ENCODE peak calls at places on chromosomes 3 and 15, in seven cellular contexts. U is tibial nerve, V is HAP-1, N is GM13977, T is activated T-cell treated with anti-CD3 and anti-CD28 coated beads for 48 hours, I is endodermal cell, W is AG09309. G is an unnamed sample.

GRCh38 chr15:63093486-63094205 is 28.0 kb upstream of the LACTB start:
- DNase-seq in V (peak), W (no peak), N (peak), T (peak), U (peak), I (peak), G (no peak)

GRCh38 chr3:55143336-55143735 is 215.5 kb upstream of the LRTM1 start:
- DNase-seq in U (no peak), I (no peak), N (no peak), V (no peak), T (no peak), W (no peak), G (no peak)

GRCh38 chr3:66831931-66832330 is 166.2 kb upstream of the KBTBD8 start:
- DNase-seq in I (no peak), W (no peak), U (no peak), V (no peak), N (no peak), T (no peak), G (no peak)

GRCh38 chr3:71122641-71123040 is 460.9 kb downstream of the FOXP1 start:
- DNase-seq in N (no peak), V (no peak), W (no peak), T (no peak), I (no peak), U (no peak), G (no peak)

GRCh38 chr3:49671291-49672288 is 2.6 kb upstream of the APEH start:
- DNase-seq in N (peak), W (no peak), T (peak), I (peak), U (no peak), V (peak), G (no peak)

GRCh38 chr3:67297715-67298475 is 299.8 kb downstream of the KBTBD8 start:
- DNase-seq in W (no peak), U (no peak), T (no peak), I (no peak), V (no peak), N (no peak), G (no peak)

GRCh38 chr15:95843241-95843851 is 487.2 kb upstream of the NR2F2 start:
- DNase-seq in W (peak), N (no peak), I (no peak), V (peak), T (no peak), U (peak), G (no peak)

GRCh38 chr3:9732753-9733115 is 1.2 kb downstream of the BRPF1 start:
- DNase-seq in W (no peak), U (no peak), V (no peak), N (no peak), T (no peak), I (peak), G (no peak)

GRCh38 chr15:24933716-24934115 is 21.1 kb upstream of the SNRPN start:
- DNase-seq in I (peak), V (no peak), N (no peak), W (no peak), U (no peak), T (no peak), G (no peak)

GRCh38 chr15:47824185-47824584 is 106.9 kb downstream of the SEMA6D start:
- DNase-seq in V (no peak), N (no peak), W (no peak), I (no peak), T (no peak), U (no peak), G (no peak)

GRCh38 chr15:40333922-40334492 is 6.7 kb downstream of the CCDC9B start:
- DNase-seq in V (no peak), N (peak), T (no peak), W (no peak), I (no peak), U (no peak), G (no peak)

GRCh38 chr3:136984837-136985236 is 27.1 kb downstream of the IL20RB start:
- DNase-seq in I (no peak), N (no peak), T (no peak), V (no peak), U (no peak), W (peak), G (no peak)

GRCh38 chr3:162134571-162134970 is 638.0 kb downstream of the OTOL1 start:
- DNase-seq in T (no peak), I (peak), N (peak), W (no peak), V (no peak), U (no peak), G (no peak)

GRCh38 chr3:15527031-15527459 is 5.5 kb upstream of the COLQ start:
- DNase-seq in N (peak), I (peak), W (no peak), T (no peak), V (peak), U (no peak), G (no peak)

GRCh38 chr15:85504739-85505676 is 124.6 kb downstream of the AKAP13 start:
- DNase-seq in U (no peak), I (peak), V (peak), N (peak), W (peak), T (peak), G (no peak)

GRCh38 chr15:78177447-78177873 is 28.3 kb downstream of the IDH3A start:
- DNase-seq in U (no peak), T (no peak), V (peak), W (no peak), N (peak), I (peak), G (no peak)

GRCh38 chr15:61715082-61715481 is 345.2 kb downstream of the VPS13C start:
- DNase-seq in N (no peak), U (no peak), W (no peak), I (no peak), T (no peak), V (no peak), G (no peak)

GRCh38 chr3:148044141-148044540 is 635.0 kb downstream of the ZIC1 start:
- DNase-seq in W (no peak), T (no peak), V (no peak), I (no peak), N (no peak), U (no peak), G (no peak)

GRCh38 chr3:44184319-44184953 is 57.2 kb upstream of the TOPAZ1 start:
- DNase-seq in N (no peak), T (no peak), I (peak), V (no peak), W (no peak), U (no peak), G (no peak)

GRCh38 chr3:60192297-60193114 is 1058.7 kb downstream of the FHIT start:
- DNase-seq in T (no peak), N (no peak), I (no peak), V (no peak), U (no peak), W (no peak), G (no peak)

GRCh38 chr3:14767245-14767593 is 51.5 kb upstream of the FGD5 start:
- DNase-seq in N (no peak), T (no peak), I (no peak), W (no peak), V (no peak), U (no peak), G (no peak)

GRCh38 chr15:41944313-41944940 is 27.9 kb downstream of the EHD4 start:
- DNase-seq in I (peak), V (no peak), N (no peak), T (no peak), W (peak), U (no peak), G (no peak)

GRCh38 chr3:24101676-24102168 is 156.6 kb downstream of the NR1D2 start:
- DNase-seq in T (no peak), V (peak), N (no peak), W (no peak), I (no peak), U (no peak), G (no peak)

GRCh38 chr3:155407331-155407730 is 113.8 kb upstream of the STRIT1 start:
- DNase-seq in V (no peak), N (no peak), W (no peak), I (no peak), U (no peak), T (no peak), G (no peak)

GRCh38 chr15:76341366-76342045 is 4.9 kb downstream of the ISL2 start:
- DNase-seq in U (no peak), V (no peak), I (peak), T (no peak), W (no peak), N (peak), G (no peak)

GRCh38 chr3:133828576-133829309 is 23.1 kb downstream of the SRPRB start:
- DNase-seq in N (no peak), V (no peak), I (peak), T (no peak), U (no peak), W (no peak), G (no peak)

GRCh38 chr3:27889745-27890144 is 167.6 kb upstream of the EOMES start:
- DNase-seq in T (no peak), U (no peak), N (no peak), I (no peak), V (no peak), W (no peak), G (no peak)

GRCh38 chr3:32467333-32468070 is 35.1 kb downstream of the CMTM6 start:
- DNase-seq in I (peak), V (peak), U (peak), N (peak), W (no peak), T (peak), G (no peak)

G was measured in NCI-H1436 treated with DMSO at 0.1 percent for 48 hours.